ENCODE peak calls at places on chromosomes 2 and 18, in five cellular contexts. Y is IMR-90, U is mesendoderm, T is H9, Q is neuronal stem cell. J is an unnamed sample.

GRCh38 chr2:239443666-239444567 is 43.1 kb upstream of the HDAC4 start:
- DNase-seq in Y (peak; percentile 2), U (no peak), T (no peak), Q (no peak), J (no peak)

GRCh38 chr2:185978634-185979405 is 240.2 kb downstream of the FSIP2 start:
- DNase-seq in Y (peak; percentile 4), U (no peak), T (no peak), Q (no peak), J (no peak)

GRCh38 chr18:7684966-7685365 is 117.8 kb downstream of the PTPRM start:
- DNase-seq in Y (no peak), U (peak; percentile 41), T (no peak), Q (no peak), J (no peak)

GRCh38 chr18:48300463-48300961 is 108.7 kb downstream of the ZBTB7C start:
- DNase-seq in Y (no peak), U (peak; percentile 81), T (peak; percentile 77), Q (no peak), J (no peak)

GRCh38 chr18:79606621-79607331 is 72.8 kb upstream of the CTDP1 start:
- DNase-seq in Y (no peak), U (no peak), T (no peak), Q (no peak), J (no peak)

GRCh38 chr2:237581751-237582746 is 8.5 kb downstream of the RAB17 start:
- DNase-seq in Y (peak; percentile 71), U (peak; percentile 84), T (no peak), Q (peak; percentile 35), J (no peak)

GRCh38 chr18:26470011-26470637 is 78.2 kb downstream of the KCTD1 start:
- DNase-seq in Y (peak; percentile 73), U (no peak), T (no peak), Q (no peak), J (no peak)

GRCh38 chr18:69490813-69491212 is 90.1 kb downstream of the DOK6 start:
- DNase-seq in Y (peak; percentile 75), U (peak; percentile 25), T (no peak), Q (no peak), J (no peak)

GRCh38 chr2:200320344-200320743 is 13.9 kb downstream of the SPATS2L start:
- DNase-seq in Y (no peak), U (no peak), T (no peak), Q (no peak), J (no peak)

GRCh38 chr2:28620801-28621171 is 124.9 kb downstream of the PLB1 start:
- DNase-seq in Y (no peak), U (no peak), T (no peak), Q (no peak), J (no peak)

GRCh38 chr2:30335981-30336538 is 104.7 kb downstream of the LBH start:
- DNase-seq in Y (no peak), U (peak; percentile 73), T (no peak), Q (no peak), J (no peak)

GRCh38 chr2:146927080-146927714 is 917.6 kb upstream of the ACVR2A start:
- DNase-seq in Y (peak; percentile 31), U (peak; percentile 86), T (peak; percentile 78), Q (peak; percentile 48), J (peak; percentile 58)

GRCh38 chr18:49856531-49856930 is 43.2 kb upstream of the ACAA2 start:
- DNase-seq in Y (no peak), U (no peak), T (no peak), Q (no peak), J (no peak)

GRCh38 chr2:226796012-226796839 is 3.4 kb downstream of the IRS1 start:
- DNase-seq in Y (peak; percentile 14), U (no peak), T (no peak), Q (no peak), J (no peak)

GRCh38 chr2:143803936-143804335 is 674.7 kb downstream of the ARHGAP15 start:
- DNase-seq in Y (peak; percentile 57), U (no peak), T (no peak), Q (no peak), J (no peak)

GRCh38 chr2:239536186-239536585 is 135.4 kb upstream of the HDAC4 start:
- DNase-seq in Y (no peak), U (no peak), T (no peak), Q (no peak), J (no peak)

GRCh38 chr2:238655131-238655860 is 192.6 kb upstream of the TWIST2 start:
- DNase-seq in Y (no peak), U (no peak), T (no peak), Q (no peak), J (no peak)

GRCh38 chr2:128782411-128783192 is 463.9 kb upstream of the HS6ST1 start:
- DNase-seq in Y (no peak), U (no peak), T (peak; percentile 7), Q (no peak), J (no peak)

GRCh38 chr2:175620035-175620434 is 382.0 kb downstream of the LNPK start:
- DNase-seq in Y (no peak), U (no peak), T (no peak), Q (no peak), J (no peak)

GRCh38 chr2:3184167-3184566 is 193.5 kb downstream of the EIPR1 start:
- DNase-seq in Y (no peak), U (no peak), T (no peak), Q (no peak), J (no peak)

GRCh38 chr2:96245609-96246390 is 20.0 kb downstream of the TMEM127 start:
- DNase-seq in Y (peak; percentile 53), U (no peak), T (no peak), Q (no peak), J (no peak)

GRCh38 chr2:19623488-19623887 is 265.1 kb upstream of the OSR1 start:
- DNase-seq in Y (peak; percentile 60), U (no peak), T (no peak), Q (no peak), J (no peak)

GRCh38 chr2:12168354-12169059 is 422.1 kb downstream of the LPIN1 start:
- DNase-seq in Y (no peak), U (no peak), T (no peak), Q (no peak), J (no peak)

GRCh38 chr2:117330611-117331010 is 483.9 kb upstream of the DDX18 start:
- DNase-seq in Y (no peak), U (peak; percentile 27), T (no peak), Q (no peak), J (no peak)

GRCh38 chr2:197672494-197672893 is 2.9 kb downstream of the RFTN2 start:
- DNase-seq in Y (no peak), U (peak; percentile 34), T (no peak), Q (no peak), J (no peak)
- H3K18ac ChIP-seq in Y (no peak overlapping the region), U (no peak overlapping the region), T (no peak overlapping the region), Q (no peak overlapping the region), J (no peak overlapping the region)

GRCh38 chr18:31203086-31203793 is 40.6 kb upstream of the DSC1 start:
- DNase-seq in Y (no peak), U (no peak), T (no peak), Q (no peak), J (no peak)

GRCh38 chr18:31197676-31198075 is 35.0 kb upstream of the DSC1 start:
- DNase-seq in Y (no peak), U (no peak), T (no peak), Q (no peak), J (no peak)

GRCh38 chr18:31203794-31204148 is 41.1 kb upstream of the DSC1 start:
- DNase-seq in Y (no peak), U (no peak), T (no peak), Q (no peak), J (no peak)

GRCh38 chr18:31195063-31195462 is 32.4 kb upstream of the DSC1 start:
- DNase-seq in Y (no peak), U (no peak), T (no peak), Q (no peak), J (no peak)

DNA sequence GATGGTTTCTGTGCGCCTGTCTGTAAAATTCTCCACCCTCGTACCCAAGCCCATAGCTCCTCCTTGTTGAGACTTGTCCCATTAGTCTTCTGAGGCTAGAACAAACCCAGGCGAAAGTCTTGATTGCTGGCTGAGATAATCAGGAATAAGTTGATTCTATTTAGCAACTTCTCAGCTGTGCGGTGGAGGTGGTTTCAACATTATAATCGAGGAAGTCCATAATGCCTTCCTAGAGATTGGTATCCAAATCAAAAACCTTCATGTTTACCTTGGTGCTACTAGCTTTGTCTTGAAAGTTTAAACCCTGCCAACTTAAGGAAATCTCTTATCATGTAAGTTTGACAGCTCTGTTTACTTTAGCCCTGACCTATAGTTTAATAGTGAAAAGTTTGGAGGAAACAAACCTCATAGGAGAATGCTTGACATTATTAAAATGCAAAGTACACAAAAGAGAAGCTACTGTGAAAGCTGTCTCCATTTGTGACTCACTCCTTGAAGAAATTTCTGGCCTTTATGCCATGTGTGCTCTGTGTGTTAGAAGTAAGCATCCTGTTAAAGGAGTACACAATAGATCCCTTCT is 36.6 kb upstream of the DSC1 start:
- DNase-seq in Y (no peak), U (no peak), T (no peak), Q (no peak), J (no peak)
- H4K8ac ChIP-seq in Y (no peak overlapping the region), U (no peak overlapping the region), T (no peak overlapping the region), Q (no peak overlapping the region), J (no peak overlapping the region)

GRCh38 chr2:182393361-182393760 is 33.5 kb downstream of the PDE1A start:
- DNase-seq in Y (no peak), U (no peak), T (no peak), Q (no peak), J (no peak)
- H3K18ac ChIP-seq in Y (no peak overlapping the region), U (no peak overlapping the region), T (no peak overlapping the region), Q (no peak overlapping the region), J (no peak overlapping the region)

GRCh38 chr2:205688417-205689200 is 6.3 kb downstream of the NRP2 start:
- DNase-seq in Y (peak; percentile 51), U (peak; percentile 71), T (no peak), Q (no peak), J (peak; percentile 42)

GRCh38 chr2:205686231-205687017 is 4.1 kb downstream of the NRP2 start:
- DNase-seq in Y (peak; percentile 35), U (peak; percentile 70), T (peak; percentile 51), Q (no peak), J (peak; percentile 59)

GRCh38 chr2:205684871-205685313 is 2.6 kb downstream of the NRP2 start:
- DNase-seq in Y (peak; percentile 60), U (no peak), T (peak; percentile 61), Q (no peak), J (no peak)

GRCh38 chr2:205685314-205686230 is 3.3 kb downstream of the NRP2 start:
- DNase-seq in Y (peak; percentile 67), U (peak; percentile 89), T (peak; percentile 76), Q (no peak), J (no peak)

DNA sequence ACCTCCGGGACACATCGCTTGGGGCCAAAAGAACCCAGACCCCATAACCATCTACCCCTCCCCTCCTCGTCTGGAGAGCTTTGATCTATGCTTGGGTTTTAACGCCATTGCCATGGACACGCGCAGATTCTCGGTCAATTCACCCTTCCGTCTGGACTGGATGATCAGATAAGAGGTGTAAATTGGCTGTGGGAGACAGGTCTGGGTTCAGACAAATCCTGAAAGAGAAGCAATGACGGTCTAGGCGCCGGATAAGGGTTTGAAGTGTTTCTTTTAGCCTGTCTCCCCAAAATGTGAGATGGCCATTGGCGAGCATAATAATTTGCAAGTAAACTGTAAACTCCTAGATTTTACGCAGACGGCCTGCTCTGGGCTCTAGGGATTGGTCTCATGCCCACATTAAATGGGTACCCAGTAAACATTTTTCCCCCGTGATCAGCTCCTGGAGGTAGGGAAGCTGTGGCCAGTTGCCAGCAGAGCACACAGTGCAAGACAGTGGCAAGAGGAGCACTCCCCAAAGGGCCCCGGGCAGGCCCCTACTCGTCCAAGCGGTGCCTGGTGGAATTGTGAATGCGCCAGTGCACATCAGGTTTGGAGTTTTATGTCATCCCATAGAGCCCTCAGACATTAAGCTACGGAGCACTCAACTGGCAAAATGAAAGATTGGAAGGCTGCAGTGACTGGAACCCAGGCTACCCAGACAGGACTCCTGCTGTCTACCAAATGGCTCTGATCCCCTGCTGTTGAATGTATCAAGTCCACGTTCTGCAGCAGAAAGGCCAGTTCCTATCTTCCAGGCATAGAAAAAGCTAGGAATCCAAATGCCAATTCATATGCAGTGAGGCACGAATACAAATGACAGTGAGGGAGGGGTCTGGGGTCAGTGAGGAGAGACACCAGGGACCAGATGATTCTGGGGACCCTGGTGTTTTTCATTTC is 5.0 kb downstream of the NRP2 start:
- DNase-seq in Y (no peak), U (peak; percentile 98), T (no peak), Q (no peak), J (no peak)
- H4K8ac ChIP-seq in Y (peak overlapping the region; percentile 76), U (no peak overlapping the region), T (no peak overlapping the region), Q (no peak overlapping the region), J (no peak overlapping the region)